ENCODE peak calls at places on chromosomes 2 and 18, in four cellular contexts. One of them, this sample, is unnamed.

GRCh38 chr2:143928613-143929012 is 591.3 kb downstream of the ZEB2 start:
- DNase-seq in GM12878: no peak
- DNase-seq in H1: no peak
- DNase-seq in K562: no peak
- DNase-seq in this sample: no peak

GRCh38 chr2:45872211-45872610 is 220.7 kb downstream of the PRKCE start:
- DNase-seq in K562: no peak
- DNase-seq in GM12878: no peak
- DNase-seq in H1: no peak
- DNase-seq in this sample: no peak

GRCh38 chr2:134119672-134120159 is 134.2 kb upstream of the MGAT5 start:
- DNase-seq in K562: peak
- DNase-seq in H1: peak
- DNase-seq in GM12878: no peak
- DNase-seq in this sample: peak

GRCh38 chr2:1607236-1607920 is 136.9 kb downstream of the PXDN start:
- DNase-seq in K562: no peak
- DNase-seq in H1: no peak
- DNase-seq in GM12878: no peak
- DNase-seq in this sample: no peak

GRCh38 chr2:181742908-181743722 is 62.8 kb upstream of the NEUROD1 start:
- DNase-seq in K562: no peak
- DNase-seq in H1: no peak
- DNase-seq in GM12878: peak
- DNase-seq in this sample: peak

GRCh38 chr2:72182547-72183460 is 35.1 kb upstream of the CYP26B1 start:
- DNase-seq in GM12878: no peak
- DNase-seq in K562: no peak
- DNase-seq in H1: no peak
- DNase-seq in this sample: no peak

GRCh38 chr2:164840930-164841718 is 499 bp downstream of the COBLL1 start:
- DNase-seq in K562: peak
- DNase-seq in GM12878: no peak
- DNase-seq in H1: peak
- DNase-seq in this sample: peak

GRCh38 chr2:207499114-207499513 is 30.6 kb upstream of the CREB1 start:
- DNase-seq in H1: no peak
- DNase-seq in K562: no peak
- DNase-seq in GM12878: no peak
- DNase-seq in this sample: no peak

GRCh38 chr2:119431155-119431975 is at the start of gene TMEM37:
- DNase-seq in H1: peak
- DNase-seq in K562: peak
- DNase-seq in GM12878: peak
- DNase-seq in this sample: peak

GRCh38 chr2:30786923-30787685 is 20.1 kb downstream of the CAPN13 start:
- DNase-seq in K562: no peak
- DNase-seq in H1: peak
- DNase-seq in GM12878: no peak
- DNase-seq in this sample: no peak

GRCh38 chr2:115196577-115196976 is 754.1 kb downstream of the DPP10 start:
- DNase-seq in GM12878: no peak
- DNase-seq in H1: no peak
- DNase-seq in K562: no peak
- DNase-seq in this sample: no peak

GRCh38 chr18:47067648-47068047 is 32.2 kb upstream of the ELOA2 start:
- DNase-seq in K562: no peak
- DNase-seq in H1: no peak
- DNase-seq in GM12878: no peak
- DNase-seq in this sample: no peak

GRCh38 chr18:5997361-5997760 is 102.0 kb upstream of the TMEM200C start:
- DNase-seq in GM12878: no peak
- DNase-seq in K562: no peak
- DNase-seq in H1: no peak
- DNase-seq in this sample: no peak

GRCh38 chr2:107817378-107817777 is 9.3 kb upstream of the RGPD4 start:
- DNase-seq in H1: no peak
- DNase-seq in GM12878: no peak
- DNase-seq in K562: no peak
- DNase-seq in this sample: no peak

GRCh38 chr18:35459997-35460396 is 37.8 kb downstream of the INO80C start:
- DNase-seq in K562: no peak
- DNase-seq in GM12878: no peak
- DNase-seq in H1: no peak
- DNase-seq in this sample: no peak

GRCh38 chr2:217858519-217859466 is 144.0 kb downstream of the TNS1 start:
- DNase-seq in K562: peak
- DNase-seq in GM12878: no peak
- DNase-seq in H1: no peak
- DNase-seq in this sample: peak

GRCh38 chr18:74064510-74064909 is 83.1 kb downstream of the FBXO15 start:
- DNase-seq in K562: no peak
- DNase-seq in H1: no peak
- DNase-seq in GM12878: no peak
- DNase-seq in this sample: no peak

GRCh38 chr18:26468931-26469340 is 79.4 kb downstream of the KCTD1 start:
- DNase-seq in K562: peak
- DNase-seq in GM12878: no peak
- DNase-seq in H1: peak
- DNase-seq in this sample: peak

GRCh38 chr2:19355931-19356544 is 2.4 kb downstream of the OSR1 start:
- DNase-seq in K562: no peak
- DNase-seq in H1: no peak
- DNase-seq in GM12878: no peak
- DNase-seq in this sample: no peak

GRCh38 chr18:3710712-3711269 is 260.8 kb downstream of the TGIF1 start:
- DNase-seq in GM12878: no peak
- DNase-seq in H1: no peak
- DNase-seq in K562: peak
- DNase-seq in this sample: no peak

GRCh38 chr2:118016911-118017310 is 3.0 kb upstream of the CCDC93 start:
- DNase-seq in GM12878: no peak
- DNase-seq in K562: no peak
- DNase-seq in H1: no peak
- DNase-seq in this sample: no peak

GRCh38 chr2:191501390-191502168 is 176.4 kb upstream of the NABP1 start:
- DNase-seq in K562: no peak
- DNase-seq in H1: no peak
- DNase-seq in GM12878: no peak
- DNase-seq in this sample: peak

GRCh38 chr2:127194447-127194846 is 25.7 kb downstream of the CYP27C1 start:
- DNase-seq in H1: no peak
- DNase-seq in GM12878: no peak
- DNase-seq in K562: no peak
- DNase-seq in this sample: no peak

GRCh38 chr2:86064006-86064405 is 41.7 kb downstream of the POLR1A start:
- DNase-seq in GM12878: no peak
- DNase-seq in H1: no peak
- DNase-seq in K562: no peak
- DNase-seq in this sample: no peak

DNA sequence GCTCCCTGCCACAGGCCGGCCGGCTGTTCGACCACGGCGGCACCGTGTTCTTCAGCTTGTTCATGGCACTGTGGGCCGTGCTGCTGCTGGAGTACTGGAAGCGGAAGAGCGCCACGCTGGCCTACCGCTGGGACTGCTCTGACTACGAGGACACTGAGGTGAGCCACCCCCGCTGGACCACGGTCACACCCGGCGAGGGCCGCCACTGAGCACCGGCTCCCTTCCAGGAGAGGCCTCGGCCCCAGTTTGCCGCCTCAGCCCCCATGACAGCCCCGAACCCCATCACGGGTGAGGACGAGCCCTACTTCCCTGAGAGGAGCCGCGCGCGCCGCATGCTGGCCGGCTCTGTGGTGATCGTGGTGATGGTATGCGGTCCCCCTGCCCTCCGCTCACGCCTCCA is 20.8 kb downstream of the ANO7 start:
- DNase-seq in K562: peak
- DNase-seq in H1: no peak
- DNase-seq in GM12878: no peak
- DNase-seq in this sample: no peak
- TF ChIP-seq CBX5 in K562: no peak
- TF ChIP-seq CBX5 in H1: no peak
- TF ChIP-seq CBX5 in GM12878: no peak
- TF ChIP-seq CBX5 in this sample: no peak

DNA sequence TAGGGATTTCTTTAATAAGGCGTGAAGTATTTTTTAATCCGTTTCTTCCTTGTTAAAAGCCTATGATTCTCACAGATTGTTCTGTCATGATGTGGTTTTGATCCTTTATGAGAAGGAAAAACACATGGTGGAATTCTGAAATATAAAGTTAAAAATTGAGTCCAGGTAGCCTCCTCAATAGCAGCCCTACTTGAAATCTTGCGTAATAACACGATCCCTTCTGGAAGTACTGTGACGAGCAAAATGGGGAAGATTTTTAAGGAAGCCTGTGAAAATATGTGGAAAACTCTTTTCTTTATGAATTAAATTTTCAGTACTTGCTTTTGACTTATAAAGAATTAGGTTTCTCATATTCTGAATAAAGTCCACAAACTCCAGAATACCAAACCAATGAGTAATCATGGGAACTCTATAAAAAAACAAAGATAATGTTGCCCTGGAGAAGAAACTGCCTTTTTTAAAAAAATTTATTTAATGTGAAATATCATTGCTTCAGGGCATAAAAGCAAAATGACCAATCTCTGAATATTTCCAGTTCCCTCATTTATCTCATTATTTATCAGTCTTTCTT is 476.4 kb upstream of the ZEB2 start:
- DNase-seq in H1: no peak
- DNase-seq in K562: no peak
- DNase-seq in GM12878: no peak
- DNase-seq in this sample: no peak
- TF ChIP-seq CBX5 in H1: no peak
- TF ChIP-seq CBX5 in K562: no peak
- TF ChIP-seq CBX5 in GM12878: no peak
- TF ChIP-seq CBX5 in this sample: no peak

DNA sequence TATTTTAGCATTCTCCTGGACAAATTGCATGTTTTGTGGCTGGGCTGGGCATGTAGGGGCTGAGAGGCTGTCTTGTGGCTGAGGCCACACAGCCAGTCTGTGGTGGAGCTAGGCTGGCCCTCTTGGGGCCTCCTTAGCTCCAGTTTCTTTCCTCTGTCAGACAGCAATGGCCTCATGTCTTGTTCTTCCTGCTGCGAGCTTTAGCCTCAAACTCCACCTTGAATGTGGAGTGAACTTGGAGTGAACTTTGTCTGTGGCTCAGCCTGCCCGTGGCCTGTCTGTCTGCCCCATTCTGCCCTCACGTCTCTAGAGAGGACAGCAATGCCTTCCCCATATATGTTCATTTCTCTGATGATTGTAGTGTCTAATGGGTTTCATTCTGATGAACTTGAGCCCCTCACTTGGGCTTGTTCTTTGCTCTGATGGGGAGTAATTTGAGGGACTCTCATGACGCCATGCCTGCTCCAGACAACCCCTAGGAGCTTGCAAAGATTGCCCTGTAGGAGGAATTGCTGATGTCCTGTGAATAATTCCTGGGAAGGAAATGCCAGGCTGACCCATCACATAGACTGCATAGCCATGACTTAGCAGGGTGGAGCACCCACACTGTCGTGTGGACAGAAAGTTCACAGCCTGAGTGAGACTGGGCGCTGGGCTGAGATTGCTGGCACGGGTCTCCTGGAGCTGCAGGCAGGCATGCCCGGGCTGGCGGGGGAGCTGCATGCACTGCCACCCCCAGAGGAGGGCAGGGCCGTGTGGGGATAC is 42.6 kb downstream of the ASAP2 start:
- DNase-seq in K562: no peak
- DNase-seq in GM12878: no peak
- DNase-seq in H1: no peak
- DNase-seq in this sample: no peak
- TF ChIP-seq CBX5 in K562: no peak
- TF ChIP-seq CBX5 in GM12878: no peak
- TF ChIP-seq CBX5 in H1: no peak
- TF ChIP-seq CBX5 in this sample: no peak

DNA sequence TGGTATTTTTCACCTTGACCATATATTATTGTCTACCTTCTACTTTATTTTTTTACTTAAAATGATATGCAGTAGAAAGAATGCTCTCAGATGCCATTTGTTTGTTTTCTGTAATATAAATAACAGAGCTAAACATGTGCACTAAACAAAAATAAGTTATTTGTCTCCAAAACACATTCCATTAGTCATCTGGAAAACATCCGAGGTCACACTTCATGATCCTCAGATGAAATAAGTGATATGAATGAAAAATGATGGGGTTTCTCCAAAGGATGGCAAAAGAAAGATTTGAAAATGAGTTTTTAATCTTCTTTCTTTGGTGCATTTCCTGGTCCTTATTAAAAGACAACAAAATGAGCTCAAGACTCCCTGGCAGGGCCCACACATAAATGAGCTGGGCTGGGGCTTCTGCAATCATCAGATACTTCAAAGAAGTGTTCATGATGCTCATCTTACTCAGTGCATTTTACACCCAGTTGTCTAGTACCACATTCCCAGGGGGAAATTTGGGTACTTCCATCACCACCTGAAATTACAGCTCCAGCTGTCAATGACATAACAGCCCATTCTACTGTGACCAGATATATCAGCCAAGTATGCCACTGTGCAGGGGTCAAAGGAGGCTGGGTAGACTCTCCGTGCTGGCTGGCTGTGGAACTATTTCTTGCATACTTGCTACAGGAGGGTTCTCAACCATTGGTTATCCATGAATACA is 283.5 kb downstream of the PID1 start:
- DNase-seq in GM12878: no peak
- DNase-seq in K562: no peak
- DNase-seq in H1: no peak
- DNase-seq in this sample: no peak
- TF ChIP-seq CBX5 in GM12878: no peak
- TF ChIP-seq CBX5 in K562: no peak
- TF ChIP-seq CBX5 in H1: no peak
- TF ChIP-seq CBX5 in this sample: no peak

GRCh38 chr2:33678447-33678846 is 79.3 kb upstream of the FAM98A start:
- DNase-seq in GM12878: no peak
- DNase-seq in H1: no peak
- DNase-seq in K562: no peak
- DNase-seq in this sample: no peak
- TF ChIP-seq CBX5 in GM12878: no peak
- TF ChIP-seq CBX5 in H1: no peak
- TF ChIP-seq CBX5 in K562: no peak
- TF ChIP-seq CBX5 in this sample: no peak

DNA sequence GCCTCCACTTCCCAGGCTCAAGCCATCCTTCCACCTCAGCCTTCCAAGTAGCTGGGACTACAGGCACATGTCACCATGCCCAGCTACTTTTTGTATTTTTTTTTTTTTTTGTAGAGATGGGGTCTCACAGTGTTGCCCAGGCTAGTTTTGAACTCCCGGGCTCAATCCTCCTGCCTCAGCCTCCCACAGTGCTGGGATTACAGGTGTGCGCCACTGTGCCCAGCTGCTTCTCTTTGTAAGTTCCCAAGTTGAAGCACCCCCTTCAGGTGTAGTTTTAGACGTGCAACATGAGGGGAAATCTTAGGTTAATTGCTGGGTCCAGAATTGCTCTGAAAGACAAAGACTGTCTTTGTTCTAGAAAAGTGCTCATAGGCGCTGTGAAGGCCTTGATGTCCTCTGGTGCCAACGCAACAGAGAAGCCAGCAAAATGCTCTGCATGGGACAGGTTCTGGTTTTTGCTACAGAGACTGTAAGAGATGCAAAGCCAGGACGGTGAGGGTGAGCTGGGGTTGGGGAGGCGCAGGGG is 46.6 kb downstream of the RRM2 start:
- DNase-seq in GM12878: no peak
- DNase-seq in H1: no peak
- DNase-seq in K562: no peak
- DNase-seq in this sample: peak
- TF ChIP-seq CBX5 in GM12878: no peak
- TF ChIP-seq CBX5 in H1: no peak
- TF ChIP-seq CBX5 in K562: no peak
- TF ChIP-seq CBX5 in this sample: no peak

This sample was measured in HepG2.